ENCODE peak calls at places on chromosomes 2 and 18, in nine cellular contexts. X is heart left ventricle, W is GM23338, H is A549, U is cardiac muscle cell, G is mammary epithelial cell, V is transverse colon, F is AG04450, S is foreskin keratinocyte. M is an unnamed sample.

GRCh38 chr2:3283206-3283605 is 94.4 kb downstream of the EIPR1 start:
- DNase-seq in V (no peak), U (no peak), F (no peak), H (no peak), X (no peak), S (no peak), W (no peak), G (no peak), M (no peak)

GRCh38 chr2:19484736-19485135 is 126.3 kb upstream of the OSR1 start:
- DNase-seq in X (no peak), U (no peak), S (no peak), G (no peak), H (no peak), V (no peak), F (no peak), W (no peak), M (no peak)

GRCh38 chr18:26655010-26655613 is 106.8 kb upstream of the KCTD1 start:
- DNase-seq in V (no peak), S (peak; percentile 13), U (no peak), X (no peak), F (no peak), G (no peak), H (no peak), W (no peak), M (no peak)

GRCh38 chr18:79755496-79756142 is 42.1 kb upstream of the KCNG2 start:
- DNase-seq in F (no peak), H (no peak), U (no peak), S (no peak), X (peak; percentile 22), V (no peak), G (no peak), W (no peak), M (no peak)

GRCh38 chr2:7014201-7014640 is 97.0 kb downstream of the RNF144A start:
- DNase-seq in F (no peak), W (peak; percentile 54), U (peak; percentile 29), H (no peak), X (no peak), V (peak; percentile 41), S (no peak), G (no peak), M (no peak)

GRCh38 chr2:142175917-142176316 is 45.1 kb upstream of the LRP1B start:
- DNase-seq in H (no peak), F (no peak), V (no peak), U (peak; percentile 7), G (no peak), S (no peak), X (no peak), W (no peak), M (no peak)

GRCh38 chr2:203394519-203395227 is 66.5 kb downstream of the ABI2 start:
- DNase-seq in F (no peak), S (no peak), U (no peak), H (peak; percentile 10), W (peak; percentile 63), X (no peak), V (no peak), G (no peak), M (no peak)

GRCh38 chr2:8392098-8392844 is 289.6 kb upstream of the ID2 start:
- DNase-seq in W (peak; percentile 77), X (no peak), U (no peak), G (no peak), H (no peak), V (no peak), F (no peak), S (no peak), M (no peak)

GRCh38 chr2:7794916-7795315 is 877.7 kb downstream of the RNF144A start:
- DNase-seq in V (no peak), S (no peak), G (no peak), H (no peak), W (no peak), X (no peak), F (no peak), U (no peak), M (no peak)

GRCh38 chr2:101704046-101704466 is 6.5 kb downstream of the MAP4K4 start:
- DNase-seq in W (no peak), F (peak; percentile 66), G (peak; percentile 77), S (peak; percentile 70), V (no peak), U (no peak), H (no peak), X (peak; percentile 38), M (peak; percentile 67)

GRCh38 chr2:109562421-109562820 is 51.3 kb downstream of the SEPTIN10 start:
- DNase-seq in H (peak; percentile 30), U (no peak), S (peak; percentile 43), F (no peak), V (no peak), G (peak; percentile 34), X (no peak), W (no peak), M (peak; percentile 16)

GRCh38 chr18:23943903-23944624 is 70.5 kb upstream of the TTC39C start:
- DNase-seq in V (no peak), S (no peak), W (no peak), U (no peak), X (no peak), G (no peak), F (peak; percentile 47), H (no peak), M (no peak)

GRCh38 chr2:240368746-240369724 is 66.4 kb upstream of the GPC1 start:
- DNase-seq in S (no peak), G (no peak), W (no peak), V (no peak), F (no peak), X (peak; percentile 89), H (no peak), U (no peak), M (peak; percentile 26)

GRCh38 chr2:237134831-237135230 is 49.1 kb downstream of the COPS8 start:
- DNase-seq in G (no peak), S (no peak), U (no peak), V (no peak), X (no peak), H (no peak), W (no peak), F (no peak), M (no peak)

GRCh38 chr2:219445220-219445631 is 10.6 kb downstream of the SPEG start:
- DNase-seq in W (no peak), H (no peak), G (no peak), U (no peak), S (no peak), X (peak; percentile 18), V (no peak), F (no peak), M (no peak)

GRCh38 chr2:226132632-226133215 is 666.9 kb downstream of the IRS1 start:
- DNase-seq in H (no peak), F (no peak), V (no peak), W (no peak), G (no peak), S (no peak), U (no peak), X (no peak), M (no peak)

GRCh38 chr2:226140594-226140993 is 659.0 kb downstream of the IRS1 start:
- DNase-seq in W (no peak), G (no peak), U (no peak), F (no peak), H (no peak), S (no peak), V (no peak), X (no peak), M (no peak)

GRCh38 chr2:226137201-226137811 is 662.3 kb downstream of the IRS1 start:
- DNase-seq in H (no peak), F (peak; percentile 24), S (peak; percentile 100), G (peak; percentile 99), V (no peak), X (no peak), W (no peak), U (no peak), M (peak; percentile 80)

GRCh38 chr2:226135861-226136548 is 663.6 kb downstream of the IRS1 start:
- DNase-seq in V (no peak), U (no peak), F (no peak), G (no peak), X (no peak), H (no peak), S (peak; percentile 11), W (no peak), M (no peak)

DNA sequence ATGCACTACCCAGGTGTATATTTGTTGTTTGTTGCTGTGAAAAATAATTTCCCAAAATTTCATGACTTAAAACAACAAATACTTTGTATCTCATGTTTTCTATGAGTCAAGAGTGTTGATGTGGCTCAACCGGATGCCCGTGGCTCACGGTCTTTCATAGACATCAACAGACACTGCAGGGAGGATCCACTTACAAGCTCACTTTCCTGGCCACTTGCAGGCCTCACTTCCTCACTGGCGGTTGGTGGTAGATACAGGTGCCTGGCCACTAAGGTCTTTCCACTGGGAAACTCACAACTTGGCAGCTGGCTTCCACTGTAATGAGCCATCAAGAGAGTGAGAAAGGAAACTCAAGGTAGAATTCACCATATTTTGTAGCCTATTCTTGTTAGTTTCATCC is 662.9 kb downstream of the IRS1 start:
- DNase-seq in G (peak; percentile 47), F (no peak), V (no peak), X (no peak), U (no peak), S (peak; percentile 82), H (no peak), W (no peak), M (no peak)
- H3K27ac ChIP-seq in G (peak overlapping the region; percentile 95), F (no peak overlapping the region), V (no peak overlapping the region), X (no peak overlapping the region), U (no peak overlapping the region), S (peak overlapping the region; percentile 88), H (peak overlapping the region; percentile 77), W (no peak overlapping the region), M (peak overlapping the region; percentile 91)

GRCh38 chr2:187461294-187462261 is 13.5 kb upstream of the CALCRL start:
- DNase-seq in S (peak; percentile 28), W (peak; percentile 79), H (no peak), V (no peak), X (peak; percentile 33), F (no peak), U (peak; percentile 29), G (no peak), M (no peak)
- TF ChIP-seq CTCF in S (no peak), W (no peak), H (no peak), V (no peak), X (no peak), F (no peak), U (no peak), G (no peak), M (no peak)

GRCh38 chr2:226483745-226484619 is 315.6 kb downstream of the IRS1 start:
- DNase-seq in H (no peak), G (peak; percentile 14), V (no peak), F (no peak), S (peak; percentile 62), X (no peak), W (peak; percentile 92), U (peak; percentile 60), M (no peak)
- H3K27ac ChIP-seq in H (peak overlapping the region; percentile 82), G (no peak overlapping the region), V (no peak overlapping the region), F (peak overlapping the region; percentile 34), S (no peak overlapping the region), X (no peak overlapping the region), W (peak overlapping the region; percentile 93), U (no peak overlapping the region), M (no peak overlapping the region)

DNA sequence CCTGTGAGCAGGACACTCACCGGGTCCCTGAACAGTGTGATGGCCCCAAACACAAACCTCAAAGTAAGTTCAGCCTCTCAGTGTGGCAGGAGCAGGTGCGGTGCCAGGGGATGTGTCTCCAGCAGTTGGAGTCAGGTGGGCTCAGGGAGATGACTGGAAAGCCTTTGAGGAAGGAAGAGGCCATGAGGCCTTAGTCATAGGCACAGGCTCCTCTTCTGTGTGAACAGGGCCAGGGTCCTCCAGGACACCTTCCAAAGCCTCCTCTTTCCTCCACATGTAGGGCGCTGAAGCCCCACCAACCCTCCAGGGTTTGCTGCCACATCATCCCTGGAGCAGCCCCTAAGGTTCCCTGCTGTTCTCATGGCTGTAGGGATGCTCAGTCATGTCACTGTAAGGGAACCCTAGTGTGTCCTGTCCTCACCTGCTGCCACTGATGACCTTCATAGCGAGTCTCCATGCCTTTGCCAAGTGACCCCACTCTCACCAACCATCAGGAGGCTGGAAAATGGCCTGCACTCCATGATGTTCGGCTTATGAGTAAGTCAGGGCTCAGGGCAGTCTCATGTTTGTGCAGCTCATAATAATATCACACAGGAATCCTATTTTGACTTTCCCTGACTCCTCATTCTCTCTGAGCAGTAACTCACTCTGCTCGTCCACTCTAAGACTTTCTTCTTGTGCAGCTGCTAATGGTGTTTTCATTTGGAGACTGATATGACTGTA is 1152.9 kb downstream of the RPIA start:
- DNase-seq in H (no peak), F (no peak), V (no peak), G (no peak), U (no peak), X (no peak), W (no peak), S (no peak), M (no peak)
- TF ChIP-seq CTCF in H (no peak), F (no peak), V (no peak), G (no peak), U (no peak), X (no peak), W (no peak), S (no peak), M (no peak)